ENCODE peak calls at places on chromosomes 13 and 19, in four cellular contexts. I is tibial artery; B is HEK293T; D is central memory CD8-positive, alpha-beta T cell. G is an unnamed sample.

GRCh38 chr19:47699360-47699917 is 13.8 kb upstream of the EHD2 start:
- DNase-seq in B (peak), I (no peak), D (no peak), G (peak)

GRCh38 chr13:106118996-106119395 is 416.5 kb downstream of the EFNB2 start:
- DNase-seq in B (no peak), D (no peak), I (no peak), G (no peak)

GRCh38 chr19:2207991-2208860 is 27.9 kb downstream of the PLEKHJ1 start:
- DNase-seq in D (no peak), I (peak), B (no peak), G (no peak)

GRCh38 chr19:28334419-28334818 is 878.5 kb downstream of the UQCRFS1 start:
- DNase-seq in I (no peak), B (no peak), D (no peak), G (no peak)

GRCh38 chr19:14410054-14410774 is 8.9 kb downstream of the DDX39A start:
- DNase-seq in D (no peak), B (no peak), I (no peak), G (no peak)

GRCh38 chr19:55620410-55620809 is 4.0 kb downstream of the ZNF784 start:
- DNase-seq in D (no peak), B (no peak), I (no peak), G (no peak)

GRCh38 chr13:30846844-30847243 is 59.2 kb upstream of the MEDAG start:
- DNase-seq in B (no peak), D (no peak), I (no peak), G (no peak)

GRCh38 chr13:20671789-20672188 is 31.7 kb upstream of the IL17D start:
- DNase-seq in I (no peak), B (no peak), D (no peak), G (no peak)

GRCh38 chr19:4032436-4032835 is 24.9 kb downstream of the PIAS4 start:
- DNase-seq in B (no peak), D (no peak), I (no peak), G (no peak)

GRCh38 chr13:43551897-43552456 is 234.8 kb downstream of the ENOX1 start:
- DNase-seq in B (no peak), I (no peak), D (no peak), G (no peak)

GRCh38 chr13:108266316-108266936 is 3.1 kb upstream of the TNFSF13B start:
- DNase-seq in I (no peak), B (no peak), D (no peak), G (no peak)